ENCODE peak calls at places on chromosome 5, in seven cellular contexts. One of them, this sample, is unnamed.

GRCh38 chr5:145027266-145027665 is 807.9 kb downstream of the PRELID2 start:
- DNase-seq in endothelial cell: no peak
- DNase-seq in NCI-H510A: no peak
- DNase-seq in ureter: no peak
- DNase-seq in stimulated activated CD4-positive, alpha-beta T cell treated with anti-CD3 and anti-CD28 coated beads, TNF-alpha, amount 100 ng/mL, for 48 hours: no peak
- DNase-seq in mucosa of gallbladder: no peak
- DNase-seq in AG09319: no peak
- DNase-seq in this sample: no peak

GRCh38 chr5:54347221-54347865 is 37.0 kb upstream of the ARL15 start:
- DNase-seq in endothelial cell: no peak
- DNase-seq in NCI-H510A: no peak
- DNase-seq in ureter: no peak
- DNase-seq in mucosa of gallbladder: no peak
- DNase-seq in stimulated activated CD4-positive, alpha-beta T cell treated with anti-CD3 and anti-CD28 coated beads, TNF-alpha, amount 100 ng/mL, for 48 hours: no peak
- DNase-seq in AG09319: no peak
- DNase-seq in this sample: no peak

GRCh38 chr5:78587775-78588291 is 60.7 kb downstream of the LHFPL2 start:
- DNase-seq in AG09319: peak
- DNase-seq in endothelial cell: no peak
- DNase-seq in ureter: no peak
- DNase-seq in NCI-H510A: no peak
- DNase-seq in mucosa of gallbladder: no peak
- DNase-seq in stimulated activated CD4-positive, alpha-beta T cell treated with anti-CD3 and anti-CD28 coated beads, TNF-alpha, amount 100 ng/mL, for 48 hours: no peak
- DNase-seq in this sample: no peak

GRCh38 chr5:96415897-96416296 is 17.2 kb downstream of the PCSK1 start:
- DNase-seq in AG09319: no peak
- DNase-seq in endothelial cell: no peak
- DNase-seq in mucosa of gallbladder: no peak
- DNase-seq in stimulated activated CD4-positive, alpha-beta T cell treated with anti-CD3 and anti-CD28 coated beads, TNF-alpha, amount 100 ng/mL, for 48 hours: no peak
- DNase-seq in ureter: no peak
- DNase-seq in NCI-H510A: no peak
- DNase-seq in this sample: no peak

GRCh38 chr5:134581241-134581981 is 51.2 kb downstream of the SAR1B start:
- DNase-seq in AG09319: no peak
- DNase-seq in stimulated activated CD4-positive, alpha-beta T cell treated with anti-CD3 and anti-CD28 coated beads, TNF-alpha, amount 100 ng/mL, for 48 hours: no peak
- DNase-seq in mucosa of gallbladder: no peak
- DNase-seq in endothelial cell: no peak
- DNase-seq in NCI-H510A: no peak
- DNase-seq in ureter: peak
- DNase-seq in this sample: no peak

GRCh38 chr5:142922223-142922952 is 152.2 kb downstream of the ARHGAP26 start:
- DNase-seq in stimulated activated CD4-positive, alpha-beta T cell treated with anti-CD3 and anti-CD28 coated beads, TNF-alpha, amount 100 ng/mL, for 48 hours: no peak
- DNase-seq in endothelial cell: no peak
- DNase-seq in mucosa of gallbladder: no peak
- DNase-seq in AG09319: peak
- DNase-seq in ureter: no peak
- DNase-seq in NCI-H510A: no peak
- DNase-seq in this sample: no peak

GRCh38 chr5:132003982-132004381 is 7.5 kb downstream of the ACSL6 start:
- DNase-seq in AG09319: no peak
- DNase-seq in endothelial cell: no peak
- DNase-seq in stimulated activated CD4-positive, alpha-beta T cell treated with anti-CD3 and anti-CD28 coated beads, TNF-alpha, amount 100 ng/mL, for 48 hours: no peak
- DNase-seq in NCI-H510A: no peak
- DNase-seq in mucosa of gallbladder: no peak
- DNase-seq in ureter: no peak
- DNase-seq in this sample: no peak

GRCh38 chr5:171893290-171893890 is 107.8 kb downstream of the SMIM23 start:
- DNase-seq in mucosa of gallbladder: no peak
- DNase-seq in endothelial cell: no peak
- DNase-seq in ureter: no peak
- DNase-seq in AG09319: no peak
- DNase-seq in NCI-H510A: no peak
- DNase-seq in stimulated activated CD4-positive, alpha-beta T cell treated with anti-CD3 and anti-CD28 coated beads, TNF-alpha, amount 100 ng/mL, for 48 hours: no peak
- DNase-seq in this sample: no peak

GRCh38 chr5:107523019-107523680 is 147.6 kb downstream of the EFNA5 start:
- DNase-seq in NCI-H510A: no peak
- DNase-seq in ureter: no peak
- DNase-seq in mucosa of gallbladder: no peak
- DNase-seq in endothelial cell: no peak
- DNase-seq in stimulated activated CD4-positive, alpha-beta T cell treated with anti-CD3 and anti-CD28 coated beads, TNF-alpha, amount 100 ng/mL, for 48 hours: no peak
- DNase-seq in AG09319: no peak
- DNase-seq in this sample: no peak

GRCh38 chr5:166088389-166089039 is 2202.9 kb upstream of the WWC1 start:
- DNase-seq in mucosa of gallbladder: no peak
- DNase-seq in endothelial cell: no peak
- DNase-seq in ureter: no peak
- DNase-seq in stimulated activated CD4-positive, alpha-beta T cell treated with anti-CD3 and anti-CD28 coated beads, TNF-alpha, amount 100 ng/mL, for 48 hours: no peak
- DNase-seq in NCI-H510A: no peak
- DNase-seq in AG09319: no peak
- DNase-seq in this sample: no peak

GRCh38 chr5:95735436-95735835 is 4.3 kb downstream of the RHOBTB3 start:
- DNase-seq in ureter: no peak
- DNase-seq in AG09319: no peak
- DNase-seq in stimulated activated CD4-positive, alpha-beta T cell treated with anti-CD3 and anti-CD28 coated beads, TNF-alpha, amount 100 ng/mL, for 48 hours: no peak
- DNase-seq in NCI-H510A: no peak
- DNase-seq in endothelial cell: no peak
- DNase-seq in mucosa of gallbladder: no peak
- DNase-seq in this sample: no peak

This sample was measured in Calu3.